ENCODE peak calls at places on chromosome 11, in five cellular contexts. One of them, this sample, is unnamed.

GRCh38 chr11:114317738-114318137 is 21.5 kb downstream of the NNMT start:
- DNase-seq in lower leg skin: no peak
- DNase-seq in esophagus muscularis mucosa: peak
- DNase-seq in RWPE1: no peak
- DNase-seq in tibial artery: peak
- DNase-seq in this sample: no peak

GRCh38 chr11:67302571-67303131 is 679 bp upstream of the SSH3 start:
- DNase-seq in lower leg skin: peak
- DNase-seq in esophagus muscularis mucosa: no peak
- DNase-seq in RWPE1: no peak
- DNase-seq in tibial artery: peak
- DNase-seq in this sample: no peak

GRCh38 chr11:45518096-45518852 is 147.1 kb downstream of the CHST1 start:
- DNase-seq in lower leg skin: peak
- DNase-seq in esophagus muscularis mucosa: no peak
- DNase-seq in RWPE1: no peak
- DNase-seq in tibial artery: no peak
- DNase-seq in this sample: no peak

GRCh38 chr11:111665779-111666178 is 63.5 kb downstream of the SIK2 start:
- DNase-seq in lower leg skin: no peak
- DNase-seq in esophagus muscularis mucosa: no peak
- DNase-seq in RWPE1: peak
- DNase-seq in tibial artery: no peak
- DNase-seq in this sample: no peak

GRCh38 chr11:57460017-57460755 is at the start of gene RTN4RL2:
- DNase-seq in lower leg skin: no peak
- DNase-seq in esophagus muscularis mucosa: no peak
- DNase-seq in RWPE1: peak
- DNase-seq in tibial artery: peak
- DNase-seq in this sample: no peak

GRCh38 chr11:16577490-16577889 is 161.0 kb upstream of the C11orf58 start:
- DNase-seq in lower leg skin: no peak
- DNase-seq in esophagus muscularis mucosa: no peak
- DNase-seq in RWPE1: no peak
- DNase-seq in tibial artery: no peak
- DNase-seq in this sample: no peak

GRCh38 chr11:73577496-73577917 is 20.4 kb downstream of the FAM168A start:
- DNase-seq in lower leg skin: no peak
- DNase-seq in esophagus muscularis mucosa: no peak
- DNase-seq in RWPE1: no peak
- DNase-seq in tibial artery: no peak
- DNase-seq in this sample: no peak

GRCh38 chr11:56140151-56140661 is at the start of gene OR8J3:
- DNase-seq in lower leg skin: no peak
- DNase-seq in esophagus muscularis mucosa: no peak
- DNase-seq in RWPE1: no peak
- DNase-seq in tibial artery: no peak
- DNase-seq in this sample: no peak

GRCh38 chr11:134414036-134414731 is 2.1 kb upstream of the B3GAT1 start:
- DNase-seq in lower leg skin: no peak
- DNase-seq in esophagus muscularis mucosa: no peak
- DNase-seq in RWPE1: no peak
- DNase-seq in tibial artery: no peak
- DNase-seq in this sample: no peak

GRCh38 chr11:95593101-95593500 is 196.5 kb downstream of the FAM76B start:
- DNase-seq in lower leg skin: no peak
- DNase-seq in esophagus muscularis mucosa: no peak
- DNase-seq in RWPE1: no peak
- DNase-seq in tibial artery: no peak
- DNase-seq in this sample: no peak

GRCh38 chr11:124788521-124788920 is 11.7 kb downstream of the MSANTD2 start:
- DNase-seq in lower leg skin: no peak
- DNase-seq in esophagus muscularis mucosa: no peak
- DNase-seq in RWPE1: no peak
- DNase-seq in tibial artery: no peak
- DNase-seq in this sample: no peak

GRCh38 chr11:96426356-96427103 is 36.7 kb downstream of the JRKL start:
- DNase-seq in lower leg skin: no peak
- DNase-seq in esophagus muscularis mucosa: no peak
- DNase-seq in RWPE1: peak
- DNase-seq in tibial artery: no peak
- DNase-seq in this sample: no peak

GRCh38 chr11:75270896-75271415 is 30.4 kb downstream of the TPBGL start:
- DNase-seq in lower leg skin: peak
- DNase-seq in esophagus muscularis mucosa: no peak
- DNase-seq in RWPE1: peak
- DNase-seq in tibial artery: no peak
- DNase-seq in this sample: no peak

GRCh38 chr11:100932474-100933100 is 197.0 kb downstream of the PGR start:
- DNase-seq in lower leg skin: no peak
- DNase-seq in esophagus muscularis mucosa: no peak
- DNase-seq in RWPE1: peak
- DNase-seq in tibial artery: no peak
- DNase-seq in this sample: no peak

GRCh38 chr11:898540-899190 is 11.9 kb downstream of the CHID1 start:
- DNase-seq in lower leg skin: no peak
- DNase-seq in esophagus muscularis mucosa: no peak
- DNase-seq in RWPE1: no peak
- DNase-seq in tibial artery: no peak
- DNase-seq in this sample: no peak

GRCh38 chr11:46668480-46669085 is 31.8 kb downstream of the ARHGAP1 start:
- DNase-seq in lower leg skin: peak
- DNase-seq in esophagus muscularis mucosa: no peak
- DNase-seq in RWPE1: no peak
- DNase-seq in tibial artery: peak
- DNase-seq in this sample: no peak

GRCh38 chr11:7031346-7031957 is 11.2 kb downstream of the NLRP14 start:
- DNase-seq in lower leg skin: no peak
- DNase-seq in esophagus muscularis mucosa: no peak
- DNase-seq in RWPE1: no peak
- DNase-seq in tibial artery: no peak
- DNase-seq in this sample: no peak

GRCh38 chr11:93652161-93652597 is 9.3 kb upstream of the CEP295 start:
- DNase-seq in lower leg skin: no peak
- DNase-seq in esophagus muscularis mucosa: peak
- DNase-seq in RWPE1: peak
- DNase-seq in tibial artery: no peak
- DNase-seq in this sample: no peak

GRCh38 chr11:24808173-24808572 is 311.3 kb downstream of the LUZP2 start:
- DNase-seq in lower leg skin: no peak
- DNase-seq in esophagus muscularis mucosa: no peak
- DNase-seq in RWPE1: no peak
- DNase-seq in tibial artery: no peak
- DNase-seq in this sample: no peak

GRCh38 chr11:124769804-124770774 is 8.0 kb upstream of the ESAM start:
- DNase-seq in lower leg skin: no peak
- DNase-seq in esophagus muscularis mucosa: no peak
- DNase-seq in RWPE1: no peak
- DNase-seq in tibial artery: no peak
- DNase-seq in this sample: no peak

GRCh38 chr11:43404406-43404805 is 45.7 kb downstream of the TTC17 start:
- DNase-seq in lower leg skin: no peak
- DNase-seq in esophagus muscularis mucosa: no peak
- DNase-seq in RWPE1: peak
- DNase-seq in tibial artery: no peak
- DNase-seq in this sample: no peak

GRCh38 chr11:77115956-77116355 is 12.1 kb upstream of the MYO7A start:
- DNase-seq in lower leg skin: no peak
- DNase-seq in esophagus muscularis mucosa: no peak
- DNase-seq in RWPE1: no peak
- DNase-seq in tibial artery: no peak
- DNase-seq in this sample: no peak

GRCh38 chr11:77117485-77117884 is 10.6 kb upstream of the MYO7A start:
- DNase-seq in lower leg skin: no peak
- DNase-seq in esophagus muscularis mucosa: no peak
- DNase-seq in RWPE1: no peak
- DNase-seq in tibial artery: no peak
- DNase-seq in this sample: no peak

GRCh38 chr11:77114089-77114463 is 11.4 kb downstream of the OMP start:
- DNase-seq in lower leg skin: no peak
- DNase-seq in esophagus muscularis mucosa: no peak
- DNase-seq in RWPE1: no peak
- DNase-seq in tibial artery: no peak
- DNase-seq in this sample: no peak

GRCh38 chr11:77113382-77114088 is 10.9 kb downstream of the OMP start:
- DNase-seq in lower leg skin: no peak
- DNase-seq in esophagus muscularis mucosa: no peak
- DNase-seq in RWPE1: peak
- DNase-seq in tibial artery: no peak
- DNase-seq in this sample: no peak

DNA sequence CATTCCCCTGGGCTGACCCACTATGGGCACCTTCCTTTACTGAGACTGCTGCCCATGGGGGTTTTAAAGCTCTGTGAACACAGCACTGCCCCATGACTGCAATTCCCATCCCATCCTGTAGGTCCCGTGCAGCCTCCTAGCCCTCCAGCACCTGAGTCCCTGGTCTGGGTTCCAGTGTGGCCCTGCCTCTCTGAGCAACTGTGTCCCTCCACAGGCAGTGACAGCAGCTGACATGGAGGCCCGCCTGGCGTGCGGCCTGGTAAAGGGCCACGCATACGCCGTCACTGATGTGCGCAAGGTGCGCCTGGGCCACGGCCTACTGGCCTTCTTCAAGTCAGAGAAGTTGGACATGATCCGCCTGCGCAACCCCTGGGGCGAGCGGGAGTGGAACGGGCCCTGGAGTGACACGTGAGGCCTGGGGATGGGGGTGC is 12.6 kb downstream of the OMP start:
- DNase-seq in lower leg skin: no peak
- DNase-seq in esophagus muscularis mucosa: no peak
- DNase-seq in RWPE1: no peak
- DNase-seq in tibial artery: no peak
- DNase-seq in this sample: no peak
- TF ChIP-seq CTCF in lower leg skin: no peak
- TF ChIP-seq CTCF in esophagus muscularis mucosa: no peak
- TF ChIP-seq CTCF in RWPE1: no peak
- TF ChIP-seq CTCF in tibial artery: no peak
- TF ChIP-seq CTCF in this sample: no peak

DNA sequence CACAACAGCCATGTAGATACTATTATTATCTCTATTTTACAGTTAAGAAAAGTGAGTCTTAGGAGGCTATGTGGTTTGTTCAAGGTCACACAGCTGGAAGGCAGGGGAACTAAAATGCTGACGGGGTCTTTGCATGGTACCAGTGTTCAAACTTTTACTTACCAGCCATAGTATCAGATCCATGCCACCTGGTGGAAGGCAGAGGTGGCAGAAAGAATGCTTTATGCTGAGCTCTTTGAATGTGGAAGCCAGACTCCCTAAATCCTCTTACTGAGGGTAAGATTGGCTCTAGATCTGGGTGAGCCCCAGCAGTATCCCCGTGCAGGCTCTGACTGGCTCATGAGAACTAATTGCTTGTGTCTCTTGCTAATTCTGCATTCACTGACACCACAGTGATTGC is 54.3 kb upstream of the NAV2 start:
- DNase-seq in lower leg skin: peak
- DNase-seq in esophagus muscularis mucosa: no peak
- DNase-seq in RWPE1: no peak
- DNase-seq in tibial artery: no peak
- DNase-seq in this sample: no peak
- TF ChIP-seq CTCF in lower leg skin: no peak
- TF ChIP-seq CTCF in esophagus muscularis mucosa: peak
- TF ChIP-seq CTCF in RWPE1: no peak
- TF ChIP-seq CTCF in tibial artery: no peak
- TF ChIP-seq CTCF in this sample: no peak

DNA sequence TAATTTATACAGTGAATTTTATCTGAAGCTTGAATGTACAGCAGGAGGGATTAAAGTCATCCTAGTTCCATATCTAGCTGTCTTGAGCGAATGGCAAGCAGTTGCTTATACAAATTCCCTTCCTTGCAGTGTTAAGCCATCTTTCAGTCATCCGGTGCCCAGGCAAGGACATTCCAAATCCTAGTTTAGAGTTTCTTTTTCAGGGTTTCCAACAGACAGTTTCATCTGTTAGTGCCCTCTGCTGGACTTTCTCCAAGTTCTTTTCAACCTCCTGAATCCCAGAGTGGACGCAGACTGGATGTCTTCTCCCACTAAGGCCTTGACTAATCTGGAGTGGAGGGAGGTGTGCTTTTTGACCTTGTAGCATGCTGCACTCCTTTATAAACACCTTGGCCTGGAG is 45.4 kb downstream of the GRAMD1B start:
- DNase-seq in lower leg skin: no peak
- DNase-seq in esophagus muscularis mucosa: no peak
- DNase-seq in RWPE1: no peak
- DNase-seq in tibial artery: no peak
- DNase-seq in this sample: no peak
- TF ChIP-seq CTCF in lower leg skin: no peak
- TF ChIP-seq CTCF in esophagus muscularis mucosa: no peak
- TF ChIP-seq CTCF in RWPE1: no peak
- TF ChIP-seq CTCF in tibial artery: no peak
- TF ChIP-seq CTCF in this sample: no peak

GRCh38 chr11:60946601-60947265 is 5.2 kb downstream of the SLC15A3 start:
- DNase-seq in lower leg skin: no peak
- DNase-seq in esophagus muscularis mucosa: no peak
- DNase-seq in RWPE1: no peak
- DNase-seq in tibial artery: no peak
- DNase-seq in this sample: no peak

GRCh38 chr11:60945295-60945667 is 6.7 kb downstream of the SLC15A3 start:
- DNase-seq in lower leg skin: no peak
- DNase-seq in esophagus muscularis mucosa: no peak
- DNase-seq in RWPE1: no peak
- DNase-seq in tibial artery: no peak
- DNase-seq in this sample: no peak

GRCh38 chr11:60942207-60942606 is 9.8 kb downstream of the SLC15A3 start:
- DNase-seq in lower leg skin: no peak
- DNase-seq in esophagus muscularis mucosa: no peak
- DNase-seq in RWPE1: no peak
- DNase-seq in tibial artery: no peak
- DNase-seq in this sample: no peak

GRCh38 chr11:60942970-60943565 is 8.9 kb downstream of the SLC15A3 start:
- DNase-seq in lower leg skin: no peak
- DNase-seq in esophagus muscularis mucosa: no peak
- DNase-seq in RWPE1: no peak
- DNase-seq in tibial artery: no peak
- DNase-seq in this sample: no peak

DNA sequence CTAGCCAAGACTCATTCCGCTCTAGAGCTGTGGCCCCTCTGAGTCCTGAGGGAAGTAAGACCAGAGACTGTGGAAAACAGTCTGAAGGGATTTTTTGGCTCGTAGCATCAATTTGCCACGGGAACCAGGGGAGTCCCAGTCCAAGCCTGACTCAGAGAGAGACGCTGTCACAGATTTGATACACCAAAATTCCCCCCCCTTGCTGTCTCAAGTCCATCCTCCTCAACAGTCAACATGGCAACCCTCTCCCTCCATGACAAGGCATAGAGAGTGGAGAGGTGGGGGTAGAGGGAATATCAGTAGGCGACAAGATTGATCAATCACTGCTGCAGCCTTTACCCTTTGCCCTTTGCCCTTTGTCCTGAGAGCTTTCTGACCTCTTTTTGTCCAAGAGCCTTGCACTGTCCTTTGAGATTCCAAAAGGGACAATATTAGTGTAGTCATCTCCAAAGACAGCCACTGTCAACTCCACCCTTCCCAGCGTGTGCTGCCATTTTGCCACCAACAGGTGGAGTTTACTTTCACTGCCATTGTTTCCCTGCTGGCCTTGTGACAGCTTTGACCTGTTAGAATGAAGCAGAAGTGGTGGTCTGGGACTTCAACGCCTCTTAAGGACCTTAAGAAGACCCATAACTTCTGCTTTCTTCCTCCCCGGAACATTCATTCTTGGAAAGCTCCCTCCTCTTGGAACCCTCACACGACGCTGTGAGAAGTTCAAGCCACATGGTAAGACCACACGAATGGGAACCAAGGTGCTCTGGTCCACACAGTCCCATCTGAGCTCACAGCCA is 7.3 kb downstream of the SLC15A3 start:
- DNase-seq in lower leg skin: no peak
- DNase-seq in esophagus muscularis mucosa: no peak
- DNase-seq in RWPE1: no peak
- DNase-seq in tibial artery: no peak
- DNase-seq in this sample: no peak
- TF ChIP-seq CTCF in lower leg skin: no peak
- TF ChIP-seq CTCF in esophagus muscularis mucosa: no peak
- TF ChIP-seq CTCF in RWPE1: no peak
- TF ChIP-seq CTCF in tibial artery: no peak
- TF ChIP-seq CTCF in this sample: no peak